ENCODE peak calls at places on chromosomes 1 and 21, in ten cellular contexts. C, E, T, L, H, Z, K, G, M and B are unnamed samples. For H3K9me3 and H3K4me1, the result is how much of the 10 kb centered on the place peaks cover.

GRCh38 chr1:224114787-224115175 is 870 bp downstream of the FBXO28 start:
- DNase-seq in K (no peak), G (no peak), T (no peak), E (no peak), H (no peak), C (no peak), M (no peak), Z (no peak), L (no peak), B (no peak)

GRCh38 chr1:19863804-19864203 is 18.4 kb upstream of the OTUD3 start:
- DNase-seq in Z (no peak), T (no peak), L (no peak), E (no peak), G (no peak), M (peak), H (no peak), K (no peak), C (no peak), B (no peak)

GRCh38 chr1:69315823-69316222 is 251.9 kb upstream of the LRRC7 start:
- DNase-seq in C (no peak), M (no peak), L (no peak), E (no peak), K (peak), Z (no peak), G (peak), T (no peak), H (no peak), B (no peak)

GRCh38 chr1:111510003-111510380 is 6.6 kb upstream of the ADORA3 start:
- DNase-seq in K (peak), Z (peak), E (no peak), L (no peak), C (no peak), H (no peak), T (no peak), G (no peak), M (no peak), B (no peak)

GRCh38 chr1:227299688-227300087 is 18.6 kb downstream of the CDC42BPA start:
- DNase-seq in H (no peak), C (no peak), E (no peak), Z (no peak), G (no peak), K (no peak), L (no peak), T (no peak), M (no peak), B (no peak)

GRCh38 chr1:214377886-214378285 is 96.9 kb downstream of the SMYD2 start:
- DNase-seq in C (no peak), T (no peak), K (no peak), L (no peak), Z (no peak), G (no peak), E (no peak), H (no peak), M (peak), B (no peak)

GRCh38 chr21:41772351-41773080 is 5.7 kb upstream of the RIPK4 start:
- DNase-seq in T (no peak), M (no peak), G (no peak), E (no peak), Z (no peak), L (no peak), H (no peak), K (no peak), C (no peak), B (no peak)

GRCh38 chr1:247401310-247402098 is 14.5 kb upstream of the NLRP3 start:
- DNase-seq in K (no peak), G (no peak), L (peak), Z (no peak), H (peak), E (no peak), C (peak), T (no peak), M (no peak), B (no peak)

GRCh38 chr1:82565546-82565945 is 764.8 kb downstream of the ADGRL2 start:
- DNase-seq in Z (peak), K (peak), M (no peak), C (no peak), T (no peak), H (no peak), G (no peak), L (peak), E (no peak), B (no peak)

GRCh38 chr1:9589144-9589718 is 520 bp downstream of the TMEM201 start:
- DNase-seq in E (no peak), H (peak), K (peak), T (peak), Z (peak), M (no peak), G (no peak), L (peak), C (peak), B (peak)

GRCh38 chr1:6005276-6005917 is 13.2 kb upstream of the NPHP4 start:
- DNase-seq in E (no peak), T (peak), K (no peak), G (no peak), Z (no peak), L (no peak), C (no peak), M (no peak), H (peak), B (no peak)

GRCh38 chr1:17190526-17190995 is 14.4 kb upstream of the PADI1 start:
- DNase-seq in T (no peak), H (no peak), C (no peak), E (no peak), M (no peak), G (no peak), Z (no peak), L (no peak), K (no peak), B (no peak)

GRCh38 chr1:2213576-2214505 is 14.3 kb upstream of the SKI start:
- DNase-seq in K (no peak), G (no peak), H (peak), M (peak), E (no peak), L (no peak), Z (peak), C (peak), T (no peak), B (no peak)

GRCh38 chr21:36792505-36792967 is 93.6 kb downstream of the SIM2 start:
- DNase-seq in K (no peak), E (no peak), L (no peak), Z (peak), M (no peak), T (no peak), C (no peak), G (no peak), H (no peak), B (no peak)

GRCh38 chr21:17711896-17712295 is 99.2 kb upstream of the BTG3 start:
- DNase-seq in C (no peak), E (no peak), H (no peak), T (no peak), L (no peak), Z (no peak), M (no peak), K (no peak), G (no peak), B (no peak)

GRCh38 chr1:215160351-215160750 is 77.8 kb downstream of the KCNK2 start:
- DNase-seq in C (no peak), T (no peak), H (no peak), Z (no peak), G (no peak), E (no peak), M (no peak), L (no peak), K (no peak), B (no peak)

GRCh38 chr21:35219719-35220118 is 170.6 kb upstream of the RUNX1 start:
- DNase-seq in T (no peak), C (no peak), H (no peak), M (no peak), Z (no peak), G (no peak), E (no peak), L (no peak), K (no peak), B (no peak)

GRCh38 chr1:172699111-172699510 is 40.2 kb downstream of the FASLG start:
- DNase-seq in G (no peak), K (no peak), T (no peak), L (no peak), Z (peak), C (peak), E (no peak), M (no peak), H (peak), B (no peak)

GRCh38 chr1:240344918-240345317 is 253.2 kb downstream of the FMN2 start:
- DNase-seq in E (no peak), M (no peak), H (no peak), T (no peak), G (no peak), C (no peak), Z (no peak), K (no peak), L (no peak), B (no peak)

GRCh38 chr1:10429868-10430215 is 391 bp upstream of the CENPS start:
- DNase-seq in Z (peak), M (no peak), G (no peak), C (peak), K (no peak), E (no peak), L (no peak), H (peak), T (no peak), B (no peak)

GRCh38 chr1:160354388-160354985 is 11.3 kb downstream of the NCSTN start:
- DNase-seq in C (no peak), G (no peak), Z (no peak), M (no peak), K (peak), T (peak), L (peak), H (no peak), E (no peak), B (no peak)

GRCh38 chr1:210251680-210252490 is 19.3 kb downstream of the SERTAD4 start:
- DNase-seq in H (peak), E (no peak), Z (no peak), T (no peak), C (peak), G (peak), L (no peak), K (peak), M (no peak), B (no peak)

GRCh38 chr21:35352066-35352770 is 303.1 kb upstream of the RUNX1 start:
- DNase-seq in L (no peak), G (no peak), C (no peak), H (no peak), K (no peak), T (no peak), M (no peak), E (no peak), Z (no peak), B (no peak)

GRCh38 chr1:74969566-74970135 is 164.5 kb upstream of the LHX8 start:
- DNase-seq in L (no peak), H (no peak), G (no peak), E (no peak), C (no peak), K (no peak), T (no peak), M (no peak), Z (no peak), B (no peak)

GRCh38 chr1:113804421-113805255 is 7.6 kb downstream of the RSBN1 start:
- DNase-seq in C (no peak), L (peak), Z (peak), K (no peak), H (no peak), G (no peak), E (no peak), M (no peak), T (peak), B (no peak)
- H3K9me3 ChIP-seq in C (under half), L (under half), Z (under half), K (under half), H (under half), G (under half), E (under half), M (under half), T (under half), B (under half)

DNA sequence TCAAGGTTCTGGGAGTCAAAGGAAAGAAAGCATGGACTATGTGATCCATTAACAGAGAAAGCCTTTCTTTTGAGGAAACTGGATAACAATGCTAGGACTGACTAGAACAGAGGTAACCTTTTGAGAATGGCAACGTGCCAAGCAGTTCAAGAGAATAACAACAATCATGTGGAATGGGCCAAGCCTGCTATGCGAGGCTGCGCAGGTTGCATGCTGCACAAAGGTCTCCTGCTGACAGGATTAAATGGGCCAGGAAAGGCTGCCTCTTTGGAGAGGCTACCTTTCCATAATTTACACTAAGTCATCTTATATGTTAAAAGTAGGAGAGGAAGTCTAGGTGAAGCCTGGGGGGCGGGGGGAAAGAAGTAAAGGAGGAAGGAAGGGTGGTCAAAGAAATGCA is 5.8 kb downstream of the PCNX2 start:
- DNase-seq in L (no peak), Z (no peak), H (no peak), E (peak), C (peak), K (no peak), T (no peak), G (peak), M (no peak), B (no peak)
- H3K4me1 ChIP-seq in L (under half), Z (under half), H (under half), E (under half), C (under half), K (under half), T (under half), G (under half), M (under half), B (under half)

GRCh38 chr1:152388889-152389288 is 25.2 kb downstream of the CRNN start:
- DNase-seq in Z (no peak), L (no peak), C (no peak), E (no peak), M (no peak), K (no peak), H (no peak), T (no peak), G (no peak), B (no peak)
- H3K9me3 ChIP-seq in Z (under half), L (under half), C (under half), E (half or more), M (under half), K (under half), H (under half), T (under half), G (half or more), B (under half)

GRCh38 chr1:116330342-116330652 is 42.7 kb upstream of the ATP1A1 start:
- DNase-seq in G (no peak), K (no peak), E (no peak), C (no peak), L (no peak), M (peak), T (no peak), Z (no peak), H (no peak), B (no peak)
- H3K4me1 ChIP-seq in G (under half), K (under half), E (under half), C (half or more), L (under half), M (under half), T (under half), Z (under half), H (under half), B (under half)

GRCh38 chr1:220249522-220249921 is 22.7 kb downstream of the RAB3GAP2 start:
- DNase-seq in Z (no peak), T (no peak), G (no peak), H (no peak), L (no peak), M (no peak), C (no peak), E (no peak), K (no peak), B (no peak)
- H3K9me3 ChIP-seq in Z (under half), T (under half), G (under half), H (under half), L (under half), M (under half), C (under half), E (under half), K (under half), B (under half)